ENCODE peak calls at places on chromosomes 3 and 15, in five cellular contexts. S is left ventricle myocardium inferior, C is transverse colon, E is SJSA1, K is tibial nerve. G is an unnamed sample.
A peak's percentile ranks its signal among the peaks of the same experiment; 100 is the strongest.

GRCh38 chr3:15630646-15631350 is 29.3 kb downstream of the BTD start:
- DNase-seq in S (no peak), C (no peak), E (peak; percentile 64), K (no peak), G (peak; percentile 31)

GRCh38 chr3:71309342-71309741 is 274.2 kb downstream of the FOXP1 start:
- DNase-seq in S (no peak), C (no peak), E (no peak), K (no peak), G (peak; percentile 86)

GRCh38 chr15:66772967-66773873 is 71.2 kb downstream of the SMAD6 start:
- DNase-seq in S (no peak), C (peak; percentile 51), E (no peak), K (no peak), G (peak; percentile 85)

GRCh38 chr3:58659051-58659675 is 7.4 kb downstream of the FAM3D start:
- DNase-seq in S (no peak), C (peak; percentile 54), E (no peak), K (no peak), G (peak; percentile 21)

GRCh38 chr3:150105025-150105424 is 134.3 kb upstream of the PFN2 start:
- DNase-seq in S (no peak), C (no peak), E (no peak), K (no peak), G (no peak)

GRCh38 chr3:46662771-46663551 is 30.5 kb downstream of the ALS2CL start:
- DNase-seq in S (no peak), C (peak; percentile 18), E (peak; percentile 62), K (peak; percentile 60), G (peak; percentile 8)

GRCh38 chr3:31041161-31041978 is 146.9 kb upstream of the GADL1 start:
- DNase-seq in S (no peak), C (no peak), E (peak; percentile 62), K (no peak), G (no peak)

GRCh38 chr3:4950351-4950784 is 28.9 kb upstream of the BHLHE40 start:
- DNase-seq in S (no peak), C (no peak), E (no peak), K (no peak), G (no peak)

DNA sequence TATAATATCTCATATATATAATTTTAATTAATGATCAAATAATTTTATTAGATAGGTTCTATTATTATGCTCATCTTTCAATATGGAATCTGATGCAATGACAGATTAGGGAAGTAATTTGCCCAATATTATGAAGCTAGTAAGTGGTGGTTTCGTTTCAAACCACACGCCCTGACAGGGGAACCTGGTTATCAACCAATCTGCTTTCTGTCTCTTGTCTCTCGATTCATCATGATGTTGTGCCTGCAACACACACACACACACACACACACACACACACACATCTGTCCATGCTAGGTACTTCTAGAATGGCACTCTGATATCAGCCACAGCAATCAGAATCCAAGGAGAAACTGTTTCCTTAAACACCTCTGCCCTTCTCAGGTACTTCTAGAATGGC is 128.4 kb downstream of the ZBBX start:
- DNase-seq in S (no peak), C (no peak), E (no peak), K (no peak), G (no peak)
- H3K4me1 ChIP-seq in S (no peaks in the 10 kb centered on the region), C (no peaks in the 10 kb centered on the region), E (no peaks in the 10 kb centered on the region), K (no peaks in the 10 kb centered on the region), G (no peaks in the 10 kb centered on the region)

GRCh38 chr3:155233213-155233612 is 60.3 kb downstream of the STRIT1 start:
- DNase-seq in S (peak; percentile 48), C (peak; percentile 8), E (peak; percentile 61), K (peak; percentile 79), G (no peak)

GRCh38 chr3:155238845-155239244 is 54.6 kb downstream of the STRIT1 start:
- DNase-seq in S (no peak), C (no peak), E (no peak), K (no peak), G (no peak)

GRCh38 chr3:155239960-155240359 is 53.5 kb downstream of the STRIT1 start:
- DNase-seq in S (no peak), C (no peak), E (no peak), K (no peak), G (no peak)

GRCh38 chr3:155232605-155233004 is 60.9 kb downstream of the STRIT1 start:
- DNase-seq in S (peak; percentile 59), C (peak; percentile 19), E (peak; percentile 47), K (peak; percentile 79), G (no peak)

GRCh38 chr3:155236473-155236872 is 57.0 kb downstream of the STRIT1 start:
- DNase-seq in S (no peak), C (no peak), E (no peak), K (no peak), G (no peak)
- H3K9me3 ChIP-seq in S (no peaks in the 10 kb centered on the region), C (no peaks in the 10 kb centered on the region), E (no peaks in the 10 kb centered on the region), K (no peaks in the 10 kb centered on the region), G (peaks cover 2% of the 10 kb centered on the region)

DNA sequence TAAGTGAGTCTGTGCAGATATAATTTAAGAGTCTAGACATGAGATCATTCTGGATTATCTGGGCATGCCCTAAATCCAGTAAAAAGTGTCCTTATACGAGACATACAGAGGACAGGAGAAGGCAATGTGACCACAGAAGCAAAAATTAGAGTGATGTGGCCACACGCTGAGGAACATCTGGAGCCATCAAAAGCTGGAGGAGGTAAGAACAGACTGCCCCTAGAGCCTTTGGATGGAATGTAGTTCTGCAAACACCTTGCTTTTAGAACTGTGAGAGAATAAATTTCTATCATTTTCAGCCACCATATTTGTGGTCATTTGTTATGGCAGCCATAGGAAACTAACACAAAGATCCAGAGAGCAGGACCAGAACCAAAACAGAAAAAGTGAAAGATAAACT is 41.0 kb downstream of the CD200 start:
- DNase-seq in S (no peak), C (no peak), E (no peak), K (no peak), G (no peak)
- H3K4me1 ChIP-seq in S (peaks cover 36% of the 10 kb centered on the region), C (no peaks in the 10 kb centered on the region), E (no peaks in the 10 kb centered on the region), K (peaks cover 10% of the 10 kb centered on the region), G (peaks cover 5% of the 10 kb centered on the region)

GRCh38 chr3:40842714-40843113 is 318.0 kb downstream of the ZNF621 start:
- DNase-seq in S (no peak), C (no peak), E (no peak), K (no peak), G (no peak)
- H3K9me3 ChIP-seq in S (peaks cover 5% of the 10 kb centered on the region), C (no peaks in the 10 kb centered on the region), E (no peaks in the 10 kb centered on the region), K (no peaks in the 10 kb centered on the region), G (no peaks in the 10 kb centered on the region)